ENCODE peak calls at places on chromosome 17, in ten cellular contexts. Z, M, X, C, S, H, N, A, K and W are unnamed samples.

GRCh38 chr17:83198366-83199341 is 119.2 kb downstream of the METRNL start:
- DNase-seq in Z (no peak), M (peak), X (no peak), C (no peak), S (no peak), H (no peak), N (no peak), A (no peak), K (no peak), W (no peak)

GRCh38 chr17:42031584-42031983 is 11.7 kb downstream of the NKIRAS2 start:
- DNase-seq in Z (no peak), M (peak), X (no peak), C (no peak), S (no peak), H (no peak), N (peak), A (no peak), K (no peak), W (no peak)

GRCh38 chr17:71334041-71334781 is 786.6 kb upstream of the SOX9 start:
- DNase-seq in Z (peak), M (no peak), X (no peak), C (no peak), S (no peak), H (no peak), N (no peak), A (no peak), K (no peak), W (no peak)

GRCh38 chr17:66464921-66465320 is 162.5 kb downstream of the PRKCA start:
- DNase-seq in Z (peak), M (no peak), X (no peak), C (no peak), S (no peak), H (no peak), N (no peak), A (no peak), K (no peak), W (no peak)

GRCh38 chr17:50792132-50792531 is 24.8 kb upstream of the ANKRD40CL start:
- DNase-seq in Z (no peak), M (no peak), X (no peak), C (no peak), S (no peak), H (no peak), N (no peak), A (no peak), K (no peak), W (no peak)

GRCh38 chr17:73765824-73766563 is 121.7 kb upstream of the SDK2 start:
- DNase-seq in Z (no peak), M (peak), X (no peak), C (no peak), S (no peak), H (no peak), N (peak), A (no peak), K (no peak), W (no peak)

GRCh38 chr17:32993977-32994376 is 2.3 kb downstream of the SPACA3 start:
- DNase-seq in Z (no peak), M (no peak), X (no peak), C (no peak), S (no peak), H (no peak), N (no peak), A (no peak), K (no peak), W (no peak)

GRCh38 chr17:43832168-43832975 is 574 bp downstream of the MPP3 start:
- DNase-seq in Z (peak), M (peak), X (peak), C (peak), S (peak), H (peak), N (peak), A (peak), K (peak), W (peak)

GRCh38 chr17:38749222-38750043 is 1.3 kb upstream of the PCGF2 start:
- DNase-seq in Z (peak), M (peak), X (peak), C (no peak), S (no peak), H (peak), N (peak), A (peak), K (peak), W (peak)

GRCh38 chr17:34584805-34585416 is 5.5 kb downstream of the TMEM132E start:
- DNase-seq in Z (no peak), M (no peak), X (peak), C (peak), S (no peak), H (no peak), N (no peak), A (peak), K (no peak), W (no peak)

GRCh38 chr17:4120332-4120731 is 22.5 kb downstream of the ZZEF1 start:
- DNase-seq in Z (no peak), M (no peak), X (no peak), C (no peak), S (no peak), H (no peak), N (no peak), A (no peak), K (no peak), W (no peak)

GRCh38 chr17:43216369-43216761 is 4.7 kb downstream of the TMEM106A start:
- DNase-seq in Z (no peak), M (no peak), X (no peak), C (no peak), S (no peak), H (no peak), N (no peak), A (no peak), K (no peak), W (no peak)

GRCh38 chr17:385195-385835 is 32.7 kb upstream of the RPH3AL start:
- DNase-seq in Z (no peak), M (peak), X (peak), C (peak), S (no peak), H (no peak), N (peak), A (peak), K (peak), W (peak)

GRCh38 chr17:55737976-55738501 is 12.8 kb upstream of the PCTP start:
- DNase-seq in Z (no peak), M (no peak), X (no peak), C (no peak), S (no peak), H (no peak), N (no peak), A (no peak), K (no peak), W (no peak)

GRCh38 chr17:42224651-42225050 is 30.4 kb upstream of the GHDC start:
- DNase-seq in Z (no peak), M (no peak), X (no peak), C (no peak), S (no peak), H (no peak), N (no peak), A (no peak), K (no peak), W (no peak)

GRCh38 chr17:7575959-7576358 is 3.5 kb upstream of the CD68 start:
- DNase-seq in Z (no peak), M (no peak), X (no peak), C (no peak), S (no peak), H (no peak), N (no peak), A (no peak), K (no peak), W (no peak)

GRCh38 chr17:35715416-35715815 is 16.0 kb upstream of the RASL10B start:
- DNase-seq in Z (no peak), M (no peak), X (no peak), C (no peak), S (no peak), H (no peak), N (no peak), A (no peak), K (no peak), W (no peak)

GRCh38 chr17:82876602-82877391 is 37.0 kb upstream of the ZNF750 start:
- DNase-seq in Z (peak), M (peak), X (peak), C (peak), S (no peak), H (peak), N (peak), A (no peak), K (peak), W (peak)

GRCh38 chr17:350706-351435 is 1.7 kb downstream of the RPH3AL start:
- DNase-seq in Z (no peak), M (peak), X (peak), C (peak), S (no peak), H (no peak), N (peak), A (peak), K (peak), W (peak)

GRCh38 chr17:49775546-49776260 is 11.8 kb upstream of the FAM117A start:
- DNase-seq in Z (no peak), M (no peak), X (no peak), C (no peak), S (no peak), H (no peak), N (no peak), A (no peak), K (no peak), W (no peak)

GRCh38 chr17:51422634-51423033 is 162.3 kb downstream of the UTP18 start:
- DNase-seq in Z (no peak), M (no peak), X (no peak), C (no peak), S (no peak), H (no peak), N (no peak), A (no peak), K (no peak), W (no peak)

GRCh38 chr17:43068570-43069367 is 43.7 kb downstream of the RND2 start:
- DNase-seq in Z (no peak), M (no peak), X (no peak), C (no peak), S (no peak), H (no peak), N (no peak), A (no peak), K (no peak), W (peak)

GRCh38 chr17:34361478-34362061 is 1.5 kb downstream of the CCL1 start:
- DNase-seq in Z (peak), M (peak), X (peak), C (peak), S (peak), H (peak), N (peak), A (peak), K (peak), W (peak)

GRCh38 chr17:16027708-16028584 is 28.3 kb downstream of the TTC19 start:
- DNase-seq in Z (peak), M (no peak), X (no peak), C (peak), S (peak), H (no peak), N (no peak), A (peak), K (peak), W (peak)

GRCh38 chr17:78671607-78672404 is 94.6 kb upstream of the DNAH17 start:
- DNase-seq in Z (no peak), M (no peak), X (no peak), C (no peak), S (no peak), H (no peak), N (no peak), A (no peak), K (no peak), W (no peak)

GRCh38 chr17:41894791-41895331 is 23.9 kb downstream of the ACLY start:
- DNase-seq in Z (peak), M (no peak), X (peak), C (no peak), S (peak), H (no peak), N (no peak), A (no peak), K (peak), W (no peak)

GRCh38 chr17:38896373-38896954 is 26.6 kb downstream of the LASP1 start:
- DNase-seq in Z (no peak), M (no peak), X (no peak), C (no peak), S (no peak), H (no peak), N (peak), A (no peak), K (no peak), W (no peak)

GRCh38 chr17:4003501-4004421 is 39.5 kb upstream of the ATP2A3 start:
- DNase-seq in Z (no peak), M (no peak), X (peak), C (no peak), S (no peak), H (no peak), N (peak), A (no peak), K (no peak), W (no peak)

GRCh38 chr17:6555331-6556120 is 829 bp downstream of the PITPNM3 start:
- DNase-seq in Z (no peak), M (no peak), X (peak), C (peak), S (no peak), H (no peak), N (no peak), A (no peak), K (peak), W (peak)

GRCh38 chr17:68095205-68095811 is 59.8 kb downstream of the KPNA2 start:
- DNase-seq in Z (no peak), M (no peak), X (no peak), C (no peak), S (no peak), H (no peak), N (no peak), A (no peak), K (no peak), W (no peak)

GRCh38 chr17:55332296-55333041 is 67.7 kb downstream of the HLF start:
- DNase-seq in Z (no peak), M (no peak), X (no peak), C (no peak), S (no peak), H (no peak), N (no peak), A (no peak), K (peak), W (no peak)

GRCh38 chr17:58317421-58318064 is 11.1 kb downstream of the TSPOAP1 start:
- DNase-seq in Z (no peak), M (no peak), X (peak), C (peak), S (peak), H (no peak), N (no peak), A (peak), K (peak), W (peak)

DNA sequence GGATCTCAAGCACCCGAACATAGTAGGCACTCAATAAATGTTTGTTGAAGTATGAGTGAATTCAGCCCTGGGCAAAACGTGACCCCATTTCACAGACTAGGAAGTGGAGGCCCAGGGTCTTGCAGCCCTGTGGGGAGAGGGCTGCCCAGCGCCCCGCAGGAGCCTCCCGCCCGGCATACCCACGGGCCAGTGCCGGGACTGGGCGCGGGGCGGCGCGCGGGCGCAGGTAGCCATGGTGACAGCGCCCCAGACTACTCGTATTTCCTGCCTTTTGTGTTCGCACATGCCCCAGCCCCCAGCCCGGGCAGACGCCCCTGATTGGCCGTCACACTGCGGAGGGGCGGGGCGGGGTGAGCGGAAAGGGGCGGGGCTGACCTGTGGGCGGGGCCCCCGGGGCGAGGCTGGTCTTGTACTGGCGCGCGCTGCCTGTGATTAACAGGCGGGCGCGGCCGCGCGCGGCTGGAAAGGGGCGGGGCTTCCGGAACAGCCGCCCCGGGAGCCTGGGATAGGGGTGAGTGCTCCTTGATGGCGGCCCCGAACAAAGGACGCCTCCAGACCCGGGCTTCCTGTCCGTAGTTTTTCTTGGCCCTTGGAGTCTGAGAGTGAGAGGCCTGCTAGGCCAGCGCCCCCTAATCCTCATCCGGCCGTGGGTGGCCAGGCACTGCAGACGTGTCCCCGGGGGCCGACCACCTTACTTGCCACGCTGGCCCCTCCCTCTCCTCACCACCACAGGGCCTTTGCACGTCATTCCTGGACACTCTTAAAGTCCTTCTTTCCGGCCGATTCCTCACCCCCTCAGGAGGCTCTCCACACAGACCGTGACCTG is 71.0 kb downstream of the RAI1 start:
- DNase-seq in Z (peak), M (peak), X (peak), C (peak), S (peak), H (peak), N (peak), A (peak), K (peak), W (peak)
- TF ChIP-seq CTCF in Z (peak), M (peak), X (peak), C (no peak), S (peak), H (peak), N (peak), A (peak), K (peak), W (no peak)

GRCh38 chr17:2071024-2071385 is 16.1 kb downstream of the HIC1 start:
- DNase-seq in Z (no peak), M (no peak), X (no peak), C (no peak), S (no peak), H (no peak), N (no peak), A (no peak), K (no peak), W (no peak)

GRCh38 chr17:2068589-2069051 is 13.7 kb downstream of the HIC1 start:
- DNase-seq in Z (no peak), M (no peak), X (peak), C (no peak), S (no peak), H (no peak), N (no peak), A (no peak), K (no peak), W (no peak)

GRCh38 chr17:2074919-2075318 is 20.0 kb downstream of the HIC1 start:
- DNase-seq in Z (no peak), M (no peak), X (no peak), C (no peak), S (no peak), H (no peak), N (no peak), A (no peak), K (no peak), W (no peak)

GRCh38 chr17:2070241-2071023 is 15.5 kb downstream of the HIC1 start:
- DNase-seq in Z (no peak), M (no peak), X (no peak), C (no peak), S (no peak), H (no peak), N (no peak), A (no peak), K (peak), W (no peak)

GRCh38 chr17:2071421-2072281 is 16.7 kb downstream of the HIC1 start:
- DNase-seq in Z (no peak), M (peak), X (no peak), C (no peak), S (no peak), H (no peak), N (no peak), A (no peak), K (no peak), W (no peak)
- TF ChIP-seq CTCF in Z (no peak), M (no peak), X (no peak), C (no peak), S (no peak), H (no peak), N (no peak), A (no peak), K (no peak), W (no peak)

GRCh38 chr17:72604518-72604917 is 483.7 kb downstream of the SOX9 start:
- DNase-seq in Z (no peak), M (no peak), X (no peak), C (no peak), S (no peak), H (no peak), N (no peak), A (no peak), K (no peak), W (no peak)

GRCh38 chr17:72605543-72605942 is 484.7 kb downstream of the SOX9 start:
- DNase-seq in Z (no peak), M (no peak), X (no peak), C (no peak), S (no peak), H (no peak), N (no peak), A (no peak), K (no peak), W (no peak)

GRCh38 chr17:72603346-72604242 is 482.8 kb downstream of the SOX9 start:
- DNase-seq in Z (no peak), M (no peak), X (no peak), C (no peak), S (peak), H (no peak), N (no peak), A (no peak), K (no peak), W (peak)

GRCh38 chr17:72600934-72601333 is 480.1 kb downstream of the SOX9 start:
- DNase-seq in Z (no peak), M (no peak), X (no peak), C (no peak), S (peak), H (no peak), N (no peak), A (no peak), K (no peak), W (no peak)

DNA sequence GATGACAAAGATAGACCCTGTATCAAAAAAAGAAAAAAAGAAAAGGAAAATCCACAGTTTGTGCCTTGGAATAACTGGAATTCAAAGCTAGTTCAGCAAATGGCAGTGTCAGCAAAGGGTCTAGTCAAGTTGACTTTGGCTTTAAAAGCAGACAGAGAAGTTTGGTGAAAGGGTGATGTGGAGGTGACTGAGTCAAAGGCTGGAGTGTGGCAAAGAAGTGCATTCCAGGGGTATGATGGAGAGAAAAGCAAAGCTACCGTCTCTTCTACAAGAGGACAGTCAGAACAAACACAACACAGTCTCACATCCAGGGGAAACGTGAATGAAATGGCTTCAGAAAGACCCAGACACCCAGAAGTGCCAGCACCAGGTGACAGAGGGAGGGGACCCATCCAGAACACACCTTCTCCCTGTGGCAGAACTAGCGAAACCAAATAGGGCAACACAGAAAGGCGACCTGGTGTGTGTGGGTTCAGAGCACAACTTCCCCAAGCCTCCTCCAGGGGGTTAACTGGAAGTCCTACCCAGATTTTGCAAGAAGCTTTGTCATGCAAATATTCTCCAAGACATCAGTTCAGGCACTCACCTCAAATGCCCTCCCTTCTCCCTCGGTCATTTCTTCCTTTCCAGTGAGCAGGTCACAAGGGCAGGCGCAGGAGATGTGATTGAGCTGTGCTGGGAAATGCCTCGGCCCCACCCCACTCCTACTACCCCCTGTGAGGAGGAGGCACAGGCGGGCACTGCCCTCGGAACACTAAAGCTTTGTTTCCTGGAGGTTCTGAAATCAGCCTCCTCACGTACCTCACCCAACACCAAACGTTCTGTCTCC is 481.9 kb downstream of the SOX9 start:
- DNase-seq in Z (no peak), M (no peak), X (no peak), C (no peak), S (peak), H (no peak), N (no peak), A (peak), K (peak), W (peak)
- TF ChIP-seq CTCF in Z (no peak), M (no peak), X (peak), C (no peak), S (peak), H (peak), N (no peak), A (no peak), K (peak), W (peak)

DNA sequence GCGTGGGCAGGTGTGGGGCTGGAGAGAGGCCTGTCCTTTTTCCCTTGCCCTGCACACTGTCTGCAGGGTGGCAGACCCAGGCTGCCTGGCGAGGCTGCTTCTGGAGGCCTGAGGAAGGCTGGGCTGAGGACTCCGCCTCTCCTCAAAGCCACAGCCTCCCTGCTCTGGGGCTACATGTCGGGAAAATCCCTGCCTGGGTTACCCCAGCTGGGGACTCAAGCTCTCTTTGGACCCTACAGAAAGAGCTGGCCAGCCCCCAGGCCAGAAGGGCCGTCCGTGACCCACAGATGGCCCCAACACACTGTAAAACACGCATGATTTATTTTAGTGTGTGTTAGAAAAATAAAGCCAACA is 33.8 kb upstream of the SLC38A10 start:
- DNase-seq in Z (no peak), M (no peak), X (peak), C (peak), S (no peak), H (no peak), N (no peak), A (peak), K (peak), W (peak)
- TF ChIP-seq CTCF in Z (no peak), M (no peak), X (no peak), C (no peak), S (no peak), H (no peak), N (peak), A (no peak), K (no peak), W (no peak)

GRCh38 chr17:2937331-2938003 is 125.9 kb downstream of the OR1D5 start:
- DNase-seq in Z (no peak), M (no peak), X (peak), C (no peak), S (no peak), H (no peak), N (no peak), A (no peak), K (no peak), W (no peak)
- TF ChIP-seq CTCF in Z (peak), M (no peak), X (peak), C (no peak), S (no peak), H (no peak), N (peak), A (no peak), K (peak), W (no peak)

GRCh38 chr17:19762515-19762961 is 14.4 kb upstream of the ALDH3A1 start:
- DNase-seq in Z (peak), M (peak), X (peak), C (peak), S (no peak), H (peak), N (no peak), A (peak), K (peak), W (peak)
- TF ChIP-seq CTCF in Z (peak), M (peak), X (peak), C (peak), S (peak), H (peak), N (peak), A (peak), K (peak), W (peak)